ENCODE peak calls at places on chromosome 13, in seven cellular contexts. V is mesendoderm; I is stimulated activated CD4-positive, alpha-beta T cell treated with anti-CD3 and anti-CD28 coated beads, Interleukin-4, amount 100 ng/mL, for 24 hours; N is stomach; B is nucleus accumbens; J is IMR-90; Z is transverse colon. D is an unnamed sample.

GRCh38 chr13:50779443-50780200 is 63.9 kb downstream of the DLEU7 start:
- DNase-seq in I (no peak), B (no peak), N (no peak), J (no peak), Z (no peak), V (peak; percentile 89), D (no peak)

GRCh38 chr13:110913322-110913721 is 1.5 kb downstream of the ANKRD10 start:
- DNase-seq in B (no peak), J (peak; percentile 26), Z (peak; percentile 76), V (peak; percentile 21), N (peak; percentile 33), I (no peak), D (peak; percentile 79)

GRCh38 chr13:38687246-38688229 is 661 bp downstream of the FREM2 start:
- DNase-seq in J (no peak), V (peak; percentile 41), Z (no peak), N (no peak), I (no peak), B (no peak), D (peak; percentile 15)

GRCh38 chr13:114282143-114282685 is 813 bp downstream of the UPF3A start:
- DNase-seq in J (peak; percentile 65), I (peak; percentile 37), Z (peak; percentile 44), V (no peak), N (peak; percentile 47), B (peak; percentile 16), D (no peak)

GRCh38 chr13:94352057-94352456 is 127.4 kb downstream of the DCT start:
- DNase-seq in I (no peak), V (no peak), J (peak; percentile 31), Z (no peak), B (no peak), N (no peak), D (no peak)

GRCh38 chr13:51955281-51955771 is 55.9 kb downstream of the ATP7B start:
- DNase-seq in I (no peak), B (no peak), V (no peak), J (no peak), Z (peak; percentile 73), N (no peak), D (peak; percentile 92)

GRCh38 chr13:59835569-59835968 is 328.2 kb downstream of the DIAPH3 start:
- DNase-seq in I (no peak), J (no peak), Z (no peak), N (no peak), B (no peak), V (no peak), D (peak; percentile 44)

GRCh38 chr13:108486096-108486495 is 143.3 kb upstream of the MYO16 start:
- DNase-seq in B (no peak), N (no peak), J (no peak), V (no peak), I (no peak), Z (no peak), D (no peak)

GRCh38 chr13:42168497-42168896 is 103.5 kb upstream of the AKAP11 start:
- DNase-seq in B (no peak), Z (no peak), V (no peak), N (no peak), I (no peak), J (no peak), D (no peak)

GRCh38 chr13:47930649-47931165 is 70.4 kb downstream of the SUCLA2 start:
- DNase-seq in Z (no peak), I (no peak), N (no peak), J (no peak), B (no peak), V (no peak), D (no peak)

GRCh38 chr13:76505437-76505836 is 380.8 kb downstream of the KCTD12 start:
- DNase-seq in B (no peak), V (no peak), Z (no peak), J (no peak), I (no peak), N (no peak), D (no peak)

GRCh38 chr13:44155422-44156293 is 218.0 kb upstream of the SERP2 start:
- DNase-seq in V (peak; percentile 59), B (peak; percentile 39), Z (peak; percentile 73), I (no peak), J (peak; percentile 45), N (peak; percentile 70), D (peak; percentile 82)

GRCh38 chr13:99307648-99308339 is 595 bp upstream of the GPR183 start:
- DNase-seq in V (peak; percentile 81), N (no peak), B (no peak), J (peak; percentile 83), Z (peak; percentile 41), I (peak; percentile 87), D (no peak)

GRCh38 chr13:95212962-95213850 is 88.0 kb downstream of the ABCC4 start:
- DNase-seq in V (no peak), B (no peak), J (no peak), N (no peak), Z (no peak), I (no peak), D (no peak)

GRCh38 chr13:30796833-30797601 is 61.7 kb downstream of the ALOX5AP start:
- DNase-seq in B (no peak), I (peak; percentile 67), N (no peak), J (peak; percentile 44), Z (no peak), V (peak; percentile 46), D (peak; percentile 18)

GRCh38 chr13:76016799-76017198 is 380.7 kb downstream of the LMO7 start:
- DNase-seq in N (no peak), J (peak; percentile 23), V (peak; percentile 67), I (no peak), B (no peak), Z (peak; percentile 8), D (peak; percentile 44)

GRCh38 chr13:42781362-42781761 is at the start of gene FAM216B:
- DNase-seq in V (no peak), I (no peak), B (no peak), N (no peak), J (peak; percentile 39), Z (no peak), D (no peak)

GRCh38 chr13:114002009-114002544 is 28.2 kb upstream of the C13orf46 start:
- DNase-seq in Z (peak; percentile 63), B (no peak), I (no peak), N (peak; percentile 60), J (no peak), V (peak; percentile 21), D (peak; percentile 37)

GRCh38 chr13:46753917-46754316 is 43.0 kb downstream of the ESD start:
- DNase-seq in I (no peak), B (no peak), J (no peak), Z (no peak), V (no peak), N (no peak), D (no peak)

GRCh38 chr13:81771948-81772347 is 1431.0 kb upstream of the SPRY2 start:
- DNase-seq in N (no peak), I (no peak), B (no peak), J (no peak), Z (no peak), V (peak; percentile 92), D (no peak)

GRCh38 chr13:86446311-86446710 is 647.1 kb upstream of the SLITRK6 start:
- DNase-seq in B (no peak), I (no peak), Z (no peak), V (peak; percentile 63), J (peak; percentile 13), N (no peak), D (no peak)

GRCh38 chr13:87274209-87274819 is 396.9 kb upstream of the SLITRK5 start:
- DNase-seq in J (peak; percentile 47), I (no peak), N (no peak), B (no peak), Z (peak; percentile 17), V (peak; percentile 77), D (peak; percentile 45)

GRCh38 chr13:89382986-89383385 is 1711.8 kb downstream of the SLITRK5 start:
- DNase-seq in B (no peak), Z (no peak), J (no peak), V (no peak), I (no peak), N (no peak), D (no peak)

GRCh38 chr13:110912651-110913051 is 2.2 kb downstream of the ANKRD10 start:
- DNase-seq in N (no peak), Z (no peak), B (no peak), V (peak; percentile 22), J (peak; percentile 90), I (no peak), D (peak; percentile 41)